ENCODE peak calls at places on chromosomes 16 and 17, in six cellular contexts. G is NB4, Z is A549, N is HepG2, X is GM12878, Q is K562. R is an unnamed sample.

GRCh38 chr17:17508019-17508535 is 11.9 kb upstream of the RASD1 start:
- DNase-seq in G (no peak), Q (no peak), N (no peak), X (no peak), Z (no peak), R (no peak)

GRCh38 chr16:14310519-14310991 is 239.4 kb downstream of the MRTFB start:
- DNase-seq in Q (peak; percentile 42), Z (peak; percentile 56), N (peak; percentile 51), X (peak; percentile 86), G (peak; percentile 92), R (no peak)

GRCh38 chr17:40345161-40346034 is 19.1 kb downstream of the GJD3 start:
- DNase-seq in Z (peak; percentile 85), G (peak; percentile 76), N (peak; percentile 84), X (no peak), Q (peak; percentile 84), R (peak; percentile 78)

GRCh38 chr16:72705806-72706205 is 342.1 kb downstream of the ZFHX3 start:
- DNase-seq in Z (no peak), G (no peak), N (no peak), Q (no peak), X (no peak), R (no peak)

GRCh38 chr16:84350611-84351400 is 17.5 kb upstream of the ATP2C2 start:
- DNase-seq in Z (no peak), G (no peak), X (no peak), N (no peak), Q (no peak), R (no peak)

GRCh38 chr17:77840156-77840555 is 118.3 kb upstream of the TNRC6C start:
- DNase-seq in Z (no peak), N (no peak), X (no peak), G (no peak), Q (peak; percentile 35), R (peak; percentile 30)

GRCh38 chr16:84356591-84357116 is 11.7 kb upstream of the ATP2C2 start:
- DNase-seq in Q (no peak), N (peak; percentile 68), Z (no peak), X (no peak), G (no peak), R (no peak)

GRCh38 chr16:4699030-4699556 is 5.7 kb downstream of the NUDT16L1 start:
- DNase-seq in Z (no peak), Q (no peak), G (peak; percentile 7), N (no peak), X (no peak), R (no peak)

GRCh38 chr17:63246344-63246743 is 199.8 kb downstream of the CYB561 start:
- DNase-seq in Z (no peak), G (no peak), X (no peak), N (no peak), Q (no peak), R (no peak)

GRCh38 chr17:1559743-1560581 is 2.6 kb downstream of the PITPNA start:
- DNase-seq in G (no peak), Q (no peak), N (no peak), Z (no peak), X (no peak), R (peak; percentile 33)

GRCh38 chr16:592518-593306 is 2.8 kb downstream of the RAB40C start:
- DNase-seq in Q (no peak), X (no peak), G (peak; percentile 96), Z (no peak), N (peak; percentile 51), R (no peak)

GRCh38 chr17:13410874-13411273 is 190.9 kb downstream of the HS3ST3A1 start:
- DNase-seq in Z (no peak), Q (no peak), G (no peak), X (no peak), N (peak; percentile 57), R (no peak)

GRCh38 chr17:40097931-40098845 is 2.2 kb downstream of the NR1D1 start:
- DNase-seq in Z (no peak), Q (no peak), G (peak; percentile 82), N (peak; percentile 93), X (no peak), R (peak; percentile 27)

GRCh38 chr16:74740795-74741304 is 33.8 kb downstream of the FA2H start:
- DNase-seq in Z (peak; percentile 95), X (no peak), G (peak; percentile 25), N (no peak), Q (no peak), R (no peak)

GRCh38 chr17:38870259-38871165 is 654 bp downstream of the LASP1 start:
- DNase-seq in G (peak; percentile 90), Z (peak; percentile 68), Q (peak; percentile 86), N (peak; percentile 40), X (no peak), R (peak; percentile 38)

GRCh38 chr17:43790311-43790940 is 10.2 kb downstream of the CFAP97D1 start:
- DNase-seq in Z (no peak), G (no peak), N (peak; percentile 26), X (no peak), Q (no peak), R (no peak)

GRCh38 chr17:44952946-44953475 is 5.4 kb upstream of the KIF18B start:
- DNase-seq in Z (no peak), Q (no peak), N (no peak), G (no peak), X (no peak), R (no peak)

GRCh38 chr17:48715496-48716399 is 6.6 kb downstream of the PRAC1 start:
- DNase-seq in N (peak; percentile 42), Q (no peak), G (peak; percentile 30), X (no peak), Z (no peak), R (no peak)

DNA sequence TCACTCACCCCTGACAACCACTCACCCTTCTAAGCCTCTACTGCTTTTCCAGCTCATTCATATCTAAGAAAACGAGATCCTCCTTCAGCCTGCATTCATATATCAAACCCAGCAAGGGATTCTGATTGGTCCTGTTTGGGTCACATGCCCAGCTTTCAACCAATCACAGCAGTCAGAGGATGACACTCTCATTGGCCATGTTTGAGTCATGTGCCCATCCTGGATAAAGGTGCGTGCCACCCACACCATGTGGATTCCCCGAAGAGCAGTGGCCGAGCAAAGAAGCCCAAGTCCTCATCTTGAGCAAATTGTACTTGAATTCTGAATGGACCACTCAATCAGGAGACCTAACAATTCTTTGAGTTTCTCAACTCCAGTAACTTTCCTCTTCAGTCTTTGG is 45.0 kb downstream of the SCNN1G start:
- DNase-seq in N (no peak), X (no peak), Z (no peak), Q (peak; percentile 76), G (no peak), R (no peak)
- TF ChIP-seq MYC in N (no peak), X (no peak), Z (no peak), Q (no peak), G (no peak), R (no peak)

GRCh38 chr16:70419384-70420327 is 19.2 kb downstream of the ST3GAL2 start:
- DNase-seq in Q (no peak), N (no peak), X (no peak), G (no peak), Z (no peak), R (no peak)

GRCh38 chr16:70418274-70418992 is 20.5 kb downstream of the ST3GAL2 start:
- DNase-seq in X (no peak), Z (no peak), N (no peak), G (no peak), Q (no peak), R (no peak)

GRCh38 chr16:70416748-70417616 is 21.9 kb downstream of the ST3GAL2 start:
- DNase-seq in N (peak; percentile 58), Q (no peak), Z (no peak), G (no peak), X (no peak), R (no peak)

GRCh38 chr16:70417661-70418060 is 21.2 kb downstream of the ST3GAL2 start:
- DNase-seq in N (no peak), G (no peak), Q (no peak), X (no peak), Z (no peak), R (no peak)

DNA sequence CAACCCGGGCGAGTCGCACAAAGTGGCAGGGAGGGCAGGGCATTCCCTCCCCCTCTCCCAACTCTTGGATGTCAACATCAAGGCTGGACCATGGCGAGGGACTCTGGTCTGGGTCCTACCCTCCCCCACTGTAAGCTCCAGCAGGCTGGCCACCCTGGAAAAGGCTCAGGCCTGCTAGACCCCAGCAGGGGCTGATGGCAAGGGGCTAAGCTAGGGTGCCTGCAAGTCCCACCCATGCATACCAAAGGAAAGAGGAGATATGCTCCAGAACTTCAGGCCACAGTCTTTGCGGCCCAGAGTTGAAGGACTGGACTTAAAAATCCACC is 19.9 kb downstream of the ST3GAL2 start:
- DNase-seq in G (no peak), N (no peak), Z (no peak), Q (no peak), X (no peak), R (no peak)
- TF ChIP-seq CTCF in G (no peak), N (no peak), Z (no peak), Q (no peak), X (no peak), R (no peak)

GRCh38 chr17:15999974-16000827 is 577 bp downstream of the TTC19 start:
- DNase-seq in Z (no peak), N (peak; percentile 15), Q (no peak), X (no peak), G (peak; percentile 67), R (peak; percentile 45)
- TF ChIP-seq MYC in Z (no peak), N (no peak), Q (no peak), X (no peak), G (no peak), R (no peak)

GRCh38 chr16:24955975-24956731 is 59.0 kb downstream of the ARHGAP17 start:
- DNase-seq in Z (no peak), X (no peak), G (peak; percentile 4), Q (peak; percentile 17), N (no peak), R (no peak)
- TF ChIP-seq CTCF in Z (no peak), X (peak; percentile 7), G (no peak), Q (peak; percentile 21), N (peak; percentile 36), R (no peak)

GRCh38 chr16:53504161-53504663 is 1.2 kb upstream of the AKTIP start:
- DNase-seq in Z (no peak), X (no peak), Q (no peak), G (peak; percentile 33), N (no peak), R (peak; percentile 68)

GRCh38 chr16:53504665-53505064 is 1.7 kb upstream of the AKTIP start:
- DNase-seq in G (peak; percentile 21), Q (no peak), X (no peak), N (no peak), Z (no peak), R (peak; percentile 77)

GRCh38 chr16:53503270-53503911 is 382 bp upstream of the AKTIP start:
- DNase-seq in N (peak; percentile 100), Z (peak; percentile 95), G (peak; percentile 100), Q (peak; percentile 99), X (peak; percentile 99), R (peak; percentile 100)

GRCh38 chr16:53501216-53501859 is 1.7 kb downstream of the AKTIP start:
- DNase-seq in G (no peak), Z (no peak), X (no peak), Q (no peak), N (no peak), R (no peak)

GRCh38 chr16:53502331-53503269 is at the start of gene AKTIP:
- DNase-seq in G (peak; percentile 49), Q (no peak), N (no peak), Z (no peak), X (no peak), R (peak; percentile 40)
- TF ChIP-seq MYC in G (no peak), Q (no peak), N (no peak), Z (no peak), X (no peak), R (no peak)

R was measured in endothelial cell of umbilical vein.